ENCODE peak calls at places on chromosomes 6 and 20, in ten cellular contexts. L, O, M, N, P, K, B, Y, Q and F are unnamed samples.

GRCh38 chr6:1872649-1873131 is 263.0 kb downstream of the FOXC1 start:
- DNase-seq in L (no peak), O (peak; percentile 75), M (peak; percentile 91), N (no peak), P (no peak), K (no peak), B (peak; percentile 29), Y (no peak), Q (peak; percentile 29), F (no peak)

GRCh38 chr6:111758608-111759293 is 114.5 kb downstream of the FYN start:
- DNase-seq in L (no peak), O (no peak), M (no peak), N (no peak), P (no peak), K (no peak), B (no peak), Y (no peak), Q (no peak), F (no peak)

GRCh38 chr6:52994789-52995078 is 350 bp downstream of the GSTA4 start:
- DNase-seq in L (peak; percentile 39), O (no peak), M (peak; percentile 58), N (no peak), P (no peak), K (no peak), B (no peak), Y (no peak), Q (no peak), F (no peak)

GRCh38 chr20:881051-881820 is 34.9 kb downstream of the ANGPT4 start:
- DNase-seq in L (no peak), O (peak; percentile 18), M (no peak), N (no peak), P (no peak), K (peak; percentile 74), B (peak; percentile 88), Y (no peak), Q (peak; percentile 33), F (no peak)

GRCh38 chr6:168368063-168368835 is 48.7 kb upstream of the DACT2 start:
- DNase-seq in L (no peak), O (no peak), M (no peak), N (no peak), P (no peak), K (no peak), B (no peak), Y (no peak), Q (no peak), F (no peak)

GRCh38 chr6:159760602-159761057 is 1.2 kb upstream of the ACAT2 start:
- DNase-seq in L (no peak), O (peak; percentile 63), M (no peak), N (no peak), P (no peak), K (no peak), B (peak; percentile 64), Y (peak; percentile 66), Q (peak; percentile 49), F (no peak)

GRCh38 chr6:161169690-161170089 is 104.2 kb downstream of the AGPAT4 start:
- DNase-seq in L (no peak), O (peak; percentile 61), M (no peak), N (no peak), P (no peak), K (no peak), B (peak; percentile 74), Y (no peak), Q (peak; percentile 81), F (no peak)

GRCh38 chr20:19749537-19749936 is 8.5 kb upstream of the RIN2 start:
- DNase-seq in L (no peak), O (no peak), M (no peak), N (no peak), P (no peak), K (no peak), B (no peak), Y (no peak), Q (no peak), F (no peak)

GRCh38 chr6:7445076-7445475 is 55.5 kb downstream of the RIOK1 start:
- DNase-seq in L (no peak), O (no peak), M (no peak), N (no peak), P (no peak), K (no peak), B (no peak), Y (no peak), Q (no peak), F (no peak)

GRCh38 chr6:51855310-51856082 is 231.9 kb downstream of the PKHD1 start:
- DNase-seq in L (no peak), O (peak; percentile 47), M (peak; percentile 85), N (peak; percentile 33), P (peak; percentile 38), K (peak; percentile 41), B (peak; percentile 74), Y (peak; percentile 41), Q (peak; percentile 49), F (peak; percentile 47)

GRCh38 chr6:156420172-156420993 is 356.8 kb upstream of the ARID1B start:
- DNase-seq in L (no peak), O (peak; percentile 28), M (no peak), N (no peak), P (no peak), K (no peak), B (no peak), Y (no peak), Q (no peak), F (no peak)

GRCh38 chr6:144353871-144354314 is 68.8 kb downstream of the UTRN start:
- DNase-seq in L (no peak), O (no peak), M (no peak), N (peak; percentile 63), P (no peak), K (no peak), B (no peak), Y (no peak), Q (no peak), F (no peak)

GRCh38 chr6:151060742-151061100 is 179.0 kb upstream of the AKAP12 start:
- DNase-seq in L (no peak), O (no peak), M (no peak), N (no peak), P (no peak), K (no peak), B (no peak), Y (no peak), Q (no peak), F (no peak)

GRCh38 chr6:52975580-52975979 is 19.5 kb downstream of the GSTA4 start:
- DNase-seq in L (no peak), O (peak; percentile 48), M (no peak), N (no peak), P (no peak), K (no peak), B (no peak), Y (no peak), Q (no peak), F (no peak)

GRCh38 chr6:109237082-109237985 is 142.0 kb downstream of the CEP57L1 start:
- DNase-seq in L (no peak), O (peak; percentile 37), M (no peak), N (no peak), P (no peak), K (no peak), B (peak; percentile 42), Y (no peak), Q (no peak), F (no peak)

GRCh38 chr6:114579486-114579885 is 236.7 kb upstream of the HS3ST5 start:
- DNase-seq in L (no peak), O (no peak), M (no peak), N (no peak), P (no peak), K (no peak), B (no peak), Y (no peak), Q (no peak), F (no peak)

GRCh38 chr6:74091794-74092157 is 395.8 kb downstream of the CD109 start:
- DNase-seq in L (no peak), O (peak; percentile 21), M (no peak), N (no peak), P (no peak), K (no peak), B (no peak), Y (no peak), Q (no peak), F (no peak)

GRCh38 chr6:36729169-36729549 is 31.5 kb downstream of the RAB44 start:
- DNase-seq in L (no peak), O (no peak), M (no peak), N (no peak), P (no peak), K (no peak), B (no peak), Y (no peak), Q (no peak), F (no peak)

GRCh38 chr6:120608826-120609225 is 725.5 kb downstream of the TBC1D32 start:
- DNase-seq in L (no peak), O (no peak), M (no peak), N (no peak), P (no peak), K (no peak), B (peak; percentile 61), Y (peak; percentile 4), Q (peak; percentile 25), F (no peak)

GRCh38 chr20:52103911-52104545 is 87.6 kb downstream of the ZFP64 start:
- DNase-seq in L (no peak), O (peak; percentile 8), M (no peak), N (no peak), P (no peak), K (no peak), B (no peak), Y (no peak), Q (peak; percentile 9), F (no peak)
- TF ChIP-seq CTCF in L (no peak), O (no peak), M (no peak), N (no peak), P (no peak), K (no peak), B (no peak), Y (no peak), Q (no peak), F (no peak)

DNA sequence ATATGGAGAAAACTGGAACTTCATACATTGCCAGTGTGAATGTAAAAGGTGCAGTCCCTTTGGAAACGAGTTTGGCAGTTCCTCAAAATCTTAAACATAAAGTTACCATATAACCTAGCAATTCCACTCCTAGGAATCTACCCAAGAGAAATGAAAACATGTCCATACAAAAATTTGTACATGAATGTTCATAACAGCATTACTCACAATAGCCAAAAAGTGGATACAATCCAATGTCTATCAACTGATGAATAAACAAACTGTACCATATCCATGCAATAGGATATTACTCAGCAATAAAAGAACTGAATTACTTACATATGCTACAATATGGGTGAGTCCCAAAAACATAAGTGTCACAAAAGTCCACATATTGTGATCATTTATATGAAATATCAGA is 48.7 kb upstream of the ERVFRD-1 start:
- DNase-seq in L (no peak), O (no peak), M (no peak), N (no peak), P (no peak), K (no peak), B (peak; percentile 84), Y (no peak), Q (no peak), F (no peak)
- H3K4me3 ChIP-seq in L (no peak overlapping the region), O (no peak overlapping the region), M (no peak overlapping the region), N (no peak overlapping the region), P (no peak overlapping the region), K (no peak overlapping the region), B (no peak overlapping the region), Y (no peak overlapping the region), Q (no peak overlapping the region), F (no peak overlapping the region)

GRCh38 chr6:35400901-35401311 is 51.2 kb upstream of the FANCE start:
- DNase-seq in L (no peak), O (no peak), M (no peak), N (no peak), P (no peak), K (peak; percentile 79), B (peak; percentile 100), Y (peak; percentile 79), Q (no peak), F (no peak)
- TF ChIP-seq CTCF in L (no peak), O (no peak), M (no peak), N (no peak), P (no peak), K (no peak), B (no peak), Y (no peak), Q (no peak), F (no peak)

GRCh38 chr6:20024316-20024673 is 187.1 kb downstream of the ID4 start:
- DNase-seq in L (no peak), O (no peak), M (no peak), N (no peak), P (no peak), K (no peak), B (no peak), Y (no peak), Q (no peak), F (no peak)
- H3K4me3 ChIP-seq in L (no peak overlapping the region), O (no peak overlapping the region), M (no peak overlapping the region), N (no peak overlapping the region), P (no peak overlapping the region), K (no peak overlapping the region), B (no peak overlapping the region), Y (no peak overlapping the region), Q (no peak overlapping the region), F (no peak overlapping the region)